ENCODE peak calls at places on chromosome 10, in eight cellular contexts. M is fibroblast of pulmonary artery, N is mammary epithelial cell, J is transverse colon, O is astrocyte of the spinal cord, Q is heart right ventricle, U is OCI-LY7, Z is endodermal cell. A is an unnamed sample.

GRCh38 chr10:44818721-44819127 is 92.4 kb upstream of the TMEM72 start:
- DNase-seq in N (no peak), O (peak; percentile 48), Q (no peak), Z (peak; percentile 79), M (no peak), U (no peak), J (no peak), A (no peak)

GRCh38 chr10:71392292-71392691 is 4.4 kb upstream of the CDH23 start:
- DNase-seq in Z (no peak), U (no peak), N (no peak), J (no peak), Q (no peak), O (no peak), M (no peak), A (no peak)

GRCh38 chr10:76435154-76435553 is 1003.7 kb downstream of the LRMDA start:
- DNase-seq in M (no peak), Z (no peak), U (no peak), J (no peak), N (no peak), Q (no peak), O (no peak), A (peak; percentile 22)

GRCh38 chr10:49187950-49188761 is at the start of gene TMEM273:
- DNase-seq in M (no peak), N (no peak), Z (no peak), U (peak; percentile 83), O (peak; percentile 16), Q (peak; percentile 81), J (peak; percentile 68), A (no peak)

GRCh38 chr10:99161194-99161593 is 74.5 kb downstream of the HPSE2 start:
- DNase-seq in O (no peak), Z (no peak), M (no peak), Q (no peak), U (no peak), N (no peak), J (no peak), A (no peak)

GRCh38 chr10:107013258-107014001 is 151.1 kb downstream of the SORCS1 start:
- DNase-seq in Q (no peak), J (no peak), O (no peak), N (no peak), U (no peak), M (no peak), Z (no peak), A (no peak)

GRCh38 chr10:106652279-106652678 is 512.2 kb downstream of the SORCS1 start:
- DNase-seq in Q (no peak), M (no peak), O (no peak), U (no peak), J (no peak), N (peak; percentile 62), Z (no peak), A (no peak)

GRCh38 chr10:113053881-113054280 is 103.8 kb downstream of the TCF7L2 start:
- DNase-seq in M (peak; percentile 58), Q (no peak), U (no peak), N (peak; percentile 64), Z (peak; percentile 89), J (no peak), O (peak; percentile 57), A (no peak)

GRCh38 chr10:6398419-6398818 is 181.7 kb downstream of the PRKCQ start:
- DNase-seq in Q (no peak), O (no peak), Z (no peak), U (no peak), M (no peak), J (no peak), N (no peak), A (no peak)

GRCh38 chr10:63391812-63392211 is 74.0 kb downstream of the JMJD1C start:
- DNase-seq in Z (no peak), J (no peak), M (peak; percentile 51), Q (no peak), N (no peak), U (no peak), O (no peak), A (no peak)

GRCh38 chr10:63390521-63390920 is 75.3 kb downstream of the JMJD1C start:
- DNase-seq in M (no peak), Q (no peak), U (no peak), O (no peak), Z (no peak), J (no peak), N (no peak), A (no peak)

GRCh38 chr10:63385254-63385653 is 80.5 kb downstream of the JMJD1C start:
- DNase-seq in Z (no peak), O (no peak), Q (no peak), M (no peak), U (no peak), N (no peak), J (no peak), A (no peak)

GRCh38 chr10:63392224-63392623 is 73.6 kb downstream of the JMJD1C start:
- DNase-seq in J (no peak), U (no peak), Z (no peak), O (no peak), M (no peak), Q (no peak), N (no peak), A (no peak)

DNA sequence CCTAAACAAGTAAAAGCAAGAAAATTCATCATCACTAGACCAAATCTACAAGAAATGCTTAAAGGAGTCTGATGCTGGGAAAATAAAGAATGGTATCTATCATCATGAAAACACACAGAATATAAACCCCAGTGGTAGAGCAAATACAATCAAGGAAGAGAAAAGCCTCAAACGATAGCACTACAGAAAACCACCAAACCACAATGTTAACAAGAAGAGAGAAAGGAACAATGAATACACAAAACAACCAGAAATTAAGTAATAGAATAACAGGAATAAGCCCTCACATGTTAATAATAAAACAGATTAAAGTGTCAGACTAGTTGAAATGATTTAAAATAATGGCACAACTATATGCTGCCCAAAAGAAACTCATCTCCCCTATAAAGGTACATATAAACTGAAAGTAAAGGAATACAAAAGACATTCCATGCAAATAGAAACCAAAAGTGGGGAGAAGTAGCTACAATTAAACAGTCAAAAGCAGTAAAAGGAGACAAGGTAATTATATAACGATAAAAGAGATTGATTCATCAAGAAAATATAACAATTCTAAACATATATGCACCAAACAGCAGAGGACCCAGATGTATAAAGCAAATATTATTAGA is 77.3 kb downstream of the JMJD1C start:
- DNase-seq in M (no peak), Z (no peak), O (peak; percentile 55), N (peak; percentile 45), Q (no peak), J (no peak), U (no peak), A (no peak)
- H3K4me3 ChIP-seq in M (no peak overlapping the region), Z (no peak overlapping the region), O (no peak overlapping the region), N (no peak overlapping the region), Q (no peak overlapping the region), J (no peak overlapping the region), U (no peak overlapping the region), A (no peak overlapping the region)

GRCh38 chr10:30343962-30344361 is 5.1 kb downstream of the MTPAP start:
- DNase-seq in Q (no peak), Z (no peak), M (no peak), O (no peak), J (no peak), N (no peak), U (no peak), A (no peak)

GRCh38 chr10:30345611-30346010 is 3.5 kb downstream of the MTPAP start:
- DNase-seq in Z (no peak), N (no peak), Q (no peak), M (no peak), U (no peak), J (no peak), O (no peak), A (no peak)

GRCh38 chr10:30348378-30348776 is 701 bp downstream of the MTPAP start:
- DNase-seq in M (no peak), O (peak; percentile 41), Z (no peak), Q (no peak), N (no peak), U (peak; percentile 26), J (no peak), A (no peak)

GRCh38 chr10:30346615-30347014 is 2.5 kb downstream of the MTPAP start:
- DNase-seq in J (no peak), N (no peak), M (no peak), Q (no peak), U (no peak), O (no peak), Z (no peak), A (no peak)

DNA sequence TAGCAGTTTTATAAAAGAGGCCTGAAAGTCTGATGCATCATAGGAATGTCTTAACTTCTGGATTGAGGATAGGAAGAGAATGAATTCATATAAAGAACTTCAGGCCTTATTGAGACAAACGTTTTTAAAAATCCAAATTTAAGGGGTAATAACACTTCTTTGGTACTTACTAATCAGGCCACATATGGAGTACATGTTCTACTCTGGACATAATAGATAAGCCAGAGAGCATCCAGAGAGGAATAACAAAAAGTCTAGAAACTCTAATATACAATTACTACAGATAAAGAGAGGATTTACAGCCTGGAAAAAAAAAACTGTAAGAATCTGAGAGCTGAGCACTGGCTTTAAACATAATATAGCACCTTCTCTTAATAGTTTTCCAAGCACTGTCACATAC is 2.9 kb downstream of the MTPAP start:
- DNase-seq in U (no peak), Z (no peak), J (no peak), M (no peak), O (no peak), Q (no peak), N (no peak), A (no peak)
- TF ChIP-seq CTCF in U (no peak), Z (no peak), J (no peak), M (no peak), O (no peak), Q (no peak), N (no peak), A (no peak)

DNA sequence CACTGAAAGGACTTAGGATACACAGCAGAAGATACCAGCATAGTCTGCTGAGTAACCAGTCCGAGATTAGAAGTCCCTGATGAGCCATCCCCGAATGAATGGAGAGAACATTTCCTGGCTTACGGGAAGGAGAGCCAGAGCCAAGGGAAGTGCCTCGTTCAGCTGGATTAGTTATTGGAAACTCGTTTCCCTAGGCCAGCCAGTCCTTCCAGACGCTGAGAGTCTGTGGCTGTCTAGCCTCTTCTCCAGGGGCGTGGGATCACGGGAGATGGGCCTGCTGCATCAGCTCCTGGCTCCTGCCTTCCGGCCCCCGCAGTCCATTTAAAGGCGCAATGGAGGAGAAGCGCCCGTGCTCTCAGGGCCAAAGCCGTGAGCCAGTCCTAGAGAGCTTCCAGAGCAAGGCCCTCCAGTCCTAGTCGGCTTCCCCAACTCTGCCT is 712.8 kb downstream of the PARD3 start:
- DNase-seq in Q (peak; percentile 71), U (no peak), O (no peak), J (peak; percentile 35), M (peak; percentile 79), Z (no peak), N (no peak), A (peak; percentile 68)
- H3K4me3 ChIP-seq in Q (no peak overlapping the region), U (no peak overlapping the region), O (no peak overlapping the region), J (no peak overlapping the region), M (no peak overlapping the region), Z (no peak overlapping the region), N (no peak overlapping the region), A (peak overlapping the region; percentile 20)

DNA sequence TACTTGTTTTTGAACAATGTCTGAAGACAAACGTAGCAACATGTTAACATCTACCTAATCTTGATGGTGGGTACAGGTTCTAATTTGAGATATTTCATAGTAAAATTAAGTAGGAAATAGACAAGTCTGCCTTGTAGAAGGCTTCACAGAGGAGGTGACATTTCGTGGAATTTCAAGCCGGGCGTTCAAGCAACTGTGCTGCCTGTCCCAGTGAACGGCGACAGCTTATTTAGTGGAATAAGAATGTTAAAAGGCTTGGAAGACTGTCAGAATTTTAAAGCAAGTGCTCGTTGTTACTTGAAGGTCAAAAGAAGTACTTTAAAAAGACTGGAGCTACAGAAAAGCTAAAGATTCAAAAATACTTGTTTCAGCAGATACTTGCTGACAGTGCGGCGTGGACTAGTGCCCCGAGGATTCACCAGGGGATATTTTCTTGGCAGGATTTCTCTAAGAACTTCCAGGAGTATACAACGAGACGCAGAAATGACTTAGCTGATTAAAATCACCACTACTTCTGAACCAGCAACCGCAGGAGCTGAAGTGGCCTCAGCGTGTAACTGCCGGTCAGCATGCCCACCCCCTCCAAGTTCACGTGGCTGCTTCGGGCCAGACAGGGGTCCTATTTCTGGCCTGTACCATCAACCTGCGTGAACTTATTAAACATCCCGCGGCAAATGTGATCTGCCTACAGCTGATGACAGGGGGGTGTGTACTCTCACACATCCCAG is 46.5 kb downstream of the CTBP2 start:
- DNase-seq in Q (no peak), M (peak; percentile 32), Z (no peak), N (peak; percentile 48), O (peak; percentile 79), J (no peak), U (no peak), A (peak; percentile 57)
- TF ChIP-seq CTCF in Q (no peak), M (no peak), Z (no peak), N (no peak), O (no peak), J (no peak), U (no peak), A (no peak)

A was measured in foreskin fibroblast.